ENCODE peak calls at places on chromosomes 3 and 15, in four cellular contexts. I is heart right ventricle, B is left lung, W is fibroblast of pulmonary artery. A is an unnamed sample.

GRCh38 chr3:186933801-186934200 is 3.5 kb downstream of the ST6GAL1 start:
- DNase-seq in I (no peak), W (no peak), B (no peak), A (no peak)

GRCh38 chr3:129016725-129017530 is 15.8 kb downstream of the EFCC1 start:
- DNase-seq in I (peak; percentile 75), B (no peak), W (no peak), A (peak; percentile 80)

GRCh38 chr3:194485876-194486539 is 794 bp downstream of the ATP13A3 start:
- DNase-seq in I (peak; percentile 47), W (peak; percentile 58), B (peak; percentile 49), A (peak; percentile 66)

GRCh38 chr15:53448215-53449001 is 311.1 kb downstream of the WDR72 start:
- DNase-seq in W (no peak), B (no peak), I (no peak), A (no peak)

GRCh38 chr15:31295660-31296059 is 31.0 kb upstream of the KLF13 start:
- DNase-seq in B (no peak), I (no peak), W (no peak), A (no peak)

GRCh38 chr3:194797555-194797954 is 111.9 kb downstream of the FAM43A start:
- DNase-seq in I (no peak), W (no peak), B (no peak), A (no peak)

GRCh38 chr3:173501941-173502489 is 104.5 kb downstream of the NLGN1 start:
- DNase-seq in I (no peak), W (peak; percentile 6), B (no peak), A (no peak)

GRCh38 chr3:12926660-12927059 is 85.3 kb upstream of the RPL32 start:
- DNase-seq in I (no peak), W (no peak), B (no peak), A (no peak)

GRCh38 chr15:20340331-20340811 is 201.2 kb downstream of the GOLGA6L6 start:
- DNase-seq in I (peak; percentile 63), B (peak; percentile 49), W (peak; percentile 26), A (peak; percentile 98)

GRCh38 chr15:68402432-68403160 is 29.4 kb downstream of the ITGA11 start:
- DNase-seq in B (no peak), W (no peak), I (no peak), A (no peak)

GRCh38 chr15:78264304-78265136 is at the start of gene DNAJA4:
- DNase-seq in B (peak; percentile 54), W (peak; percentile 38), I (peak; percentile 70), A (peak; percentile 88)

GRCh38 chr15:53808058-53808703 is 48.7 kb upstream of the WDR72 start:
- DNase-seq in I (no peak), W (peak; percentile 6), B (no peak), A (no peak)

GRCh38 chr3:186946756-186947375 is 16.5 kb downstream of the ST6GAL1 start:
- DNase-seq in I (no peak), W (no peak), B (no peak), A (no peak)

GRCh38 chr3:120332646-120333045 is 16.5 kb downstream of the LRRC58 start:
- DNase-seq in W (no peak), B (no peak), I (no peak), A (no peak)

GRCh38 chr3:14536837-14537589 is 3.1 kb downstream of the GRIP2 start:
- DNase-seq in I (no peak), B (no peak), W (no peak), A (peak; percentile 5)

GRCh38 chr15:31276596-31277298 is 49.9 kb upstream of the KLF13 start:
- DNase-seq in B (no peak), W (no peak), I (no peak), A (peak; percentile 24)

GRCh38 chr3:141109761-141110160 is 58.6 kb downstream of the SPSB4 start:
- DNase-seq in B (no peak), W (no peak), I (no peak), A (no peak)

GRCh38 chr3:27311400-27311799 is 57.8 kb downstream of the NEK10 start:
- DNase-seq in W (peak; percentile 77), I (no peak), B (no peak), A (no peak)

GRCh38 chr3:170307998-170308398 is 49.5 kb upstream of the SKIL start:
- DNase-seq in W (peak; percentile 60), B (peak; percentile 44), I (no peak), A (no peak)

GRCh38 chr3:31114929-31115283 is 220.4 kb upstream of the GADL1 start:
- DNase-seq in I (no peak), W (no peak), B (no peak), A (no peak)

GRCh38 chr3:23806322-23807160 is 786 bp downstream of the UBE2E1 start:
- DNase-seq in B (peak; percentile 43), I (peak; percentile 45), W (peak; percentile 11), A (peak; percentile 58)

GRCh38 chr3:194142156-194142910 is 6.4 kb downstream of the HES1 start:
- DNase-seq in I (peak; percentile 42), W (no peak), B (no peak), A (no peak)

GRCh38 chr15:75672646-75673425 is 25.1 kb downstream of the SNX33 start:
- DNase-seq in B (no peak), I (peak; percentile 50), W (peak; percentile 87), A (peak; percentile 86)

GRCh38 chr3:167187211-167187610 is 192.9 kb downstream of the ZBBX start:
- DNase-seq in B (no peak), W (no peak), I (no peak), A (no peak)

GRCh38 chr3:154149286-154149685 is 28.1 kb downstream of the ARHGEF26 start:
- DNase-seq in W (no peak), B (no peak), I (no peak), A (no peak)

GRCh38 chr15:49989498-49989897 is 129.5 kb downstream of the ATP8B4 start:
- DNase-seq in I (no peak), B (no peak), W (no peak), A (no peak)

GRCh38 chr15:34318277-34319079 is 19.1 kb downstream of the SLC12A6 start:
- DNase-seq in B (peak; percentile 80), I (no peak), W (peak; percentile 73), A (peak; percentile 65)

GRCh38 chr15:56215769-56216168 is 27.9 kb downstream of the RFX7 start:
- DNase-seq in I (no peak), W (peak; percentile 58), B (no peak), A (no peak)

GRCh38 chr3:36444909-36445308 is 64.6 kb downstream of the STAC start:
- DNase-seq in W (no peak), B (no peak), I (no peak), A (no peak)

GRCh38 chr3:23324745-23325144 is 121.6 kb downstream of the UBE2E2 start:
- DNase-seq in I (no peak), B (no peak), W (peak; percentile 62), A (no peak)

GRCh38 chr3:23895181-23895580 is 21.6 kb downstream of the NKIRAS1 start:
- DNase-seq in B (no peak), I (no peak), W (no peak), A (no peak)

GRCh38 chr3:65749066-65749465 is 289.7 kb downstream of the MAGI1 start:
- DNase-seq in B (no peak), I (no peak), W (peak; percentile 7), A (no peak)
- H3K4me3 ChIP-seq in B (no peak overlapping the region), I (no peak overlapping the region), W (no peak overlapping the region), A (no peak overlapping the region)

GRCh38 chr3:172263781-172264486 is 184.3 kb downstream of the GHSR start:
- DNase-seq in B (no peak), W (no peak), I (no peak), A (no peak)
- H3K4me3 ChIP-seq in B (no peak overlapping the region), W (no peak overlapping the region), I (no peak overlapping the region), A (no peak overlapping the region)

GRCh38 chr15:42408178-42408577 is 48.9 kb downstream of the CAPN3 start:
- DNase-seq in B (no peak), I (no peak), W (no peak), A (no peak)
- H3K4me3 ChIP-seq in B (no peak overlapping the region), I (no peak overlapping the region), W (no peak overlapping the region), A (no peak overlapping the region)

DNA sequence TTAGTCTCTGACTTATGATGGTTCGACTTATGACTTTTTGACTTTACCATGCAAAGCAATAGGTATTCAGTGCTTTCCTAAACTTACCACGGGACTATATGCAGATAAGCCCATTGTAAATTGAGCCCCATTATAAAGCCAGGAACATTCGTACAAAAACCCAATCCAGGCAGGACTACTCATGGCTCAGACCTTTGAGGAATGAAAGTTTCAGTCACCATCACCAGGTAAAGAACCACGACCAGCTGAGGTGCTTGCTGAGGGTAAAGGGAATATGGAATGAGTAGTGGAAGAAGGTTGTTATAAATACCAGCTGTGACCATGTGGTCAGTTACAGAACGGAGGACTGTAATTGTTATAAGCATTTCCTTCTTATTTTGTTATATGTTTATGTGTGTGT is 54.9 kb upstream of the BNC1 start:
- DNase-seq in B (no peak), I (no peak), W (no peak), A (no peak)
- H3K4me3 ChIP-seq in B (no peak overlapping the region), I (no peak overlapping the region), W (no peak overlapping the region), A (no peak overlapping the region)

DNA sequence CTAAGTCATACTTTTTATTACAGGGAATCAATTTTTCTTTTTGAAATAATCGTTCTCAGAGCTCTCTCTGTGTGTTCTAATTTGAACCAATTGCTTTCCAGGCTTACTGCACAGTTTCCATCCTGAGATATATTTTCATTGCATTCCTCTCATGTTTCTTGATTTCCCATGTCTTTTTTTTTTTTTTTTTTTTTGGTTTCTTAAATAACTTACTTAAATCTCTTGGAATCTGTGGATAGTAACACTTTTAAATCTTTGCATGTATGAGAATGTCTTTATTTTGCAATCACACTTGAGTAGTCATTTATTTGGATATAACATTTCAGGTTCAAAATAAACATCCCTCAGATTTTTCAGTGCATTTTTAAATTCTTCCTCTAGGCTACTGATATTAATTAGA is 14.5 kb upstream of the ABTB1 start:
- DNase-seq in I (no peak), W (no peak), B (no peak), A (no peak)
- H3K4me3 ChIP-seq in I (no peak overlapping the region), W (no peak overlapping the region), B (no peak overlapping the region), A (no peak overlapping the region)

DNA sequence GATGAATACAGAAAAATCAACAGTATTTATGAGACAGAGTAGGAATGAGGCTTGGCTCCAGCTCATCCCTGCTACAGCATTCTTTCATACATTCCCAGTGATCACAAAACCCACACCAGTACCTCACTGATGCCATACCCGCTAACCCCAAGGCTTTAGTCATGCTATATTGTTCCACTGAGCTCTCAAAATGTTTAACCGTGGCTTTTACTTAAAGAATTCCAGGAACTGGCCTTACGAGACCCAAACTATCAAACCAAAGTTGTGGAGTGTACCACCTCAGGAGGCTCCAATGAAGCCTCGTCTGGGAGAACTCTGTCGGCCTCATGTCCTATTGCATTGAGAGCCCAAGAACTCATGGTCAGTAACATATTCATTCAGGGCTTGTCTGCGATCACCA is 278.9 kb downstream of the ULK4 start:
- DNase-seq in I (no peak), B (no peak), W (peak; percentile 59), A (no peak)
- H3K4me3 ChIP-seq in I (no peak overlapping the region), B (no peak overlapping the region), W (no peak overlapping the region), A (no peak overlapping the region)

DNA sequence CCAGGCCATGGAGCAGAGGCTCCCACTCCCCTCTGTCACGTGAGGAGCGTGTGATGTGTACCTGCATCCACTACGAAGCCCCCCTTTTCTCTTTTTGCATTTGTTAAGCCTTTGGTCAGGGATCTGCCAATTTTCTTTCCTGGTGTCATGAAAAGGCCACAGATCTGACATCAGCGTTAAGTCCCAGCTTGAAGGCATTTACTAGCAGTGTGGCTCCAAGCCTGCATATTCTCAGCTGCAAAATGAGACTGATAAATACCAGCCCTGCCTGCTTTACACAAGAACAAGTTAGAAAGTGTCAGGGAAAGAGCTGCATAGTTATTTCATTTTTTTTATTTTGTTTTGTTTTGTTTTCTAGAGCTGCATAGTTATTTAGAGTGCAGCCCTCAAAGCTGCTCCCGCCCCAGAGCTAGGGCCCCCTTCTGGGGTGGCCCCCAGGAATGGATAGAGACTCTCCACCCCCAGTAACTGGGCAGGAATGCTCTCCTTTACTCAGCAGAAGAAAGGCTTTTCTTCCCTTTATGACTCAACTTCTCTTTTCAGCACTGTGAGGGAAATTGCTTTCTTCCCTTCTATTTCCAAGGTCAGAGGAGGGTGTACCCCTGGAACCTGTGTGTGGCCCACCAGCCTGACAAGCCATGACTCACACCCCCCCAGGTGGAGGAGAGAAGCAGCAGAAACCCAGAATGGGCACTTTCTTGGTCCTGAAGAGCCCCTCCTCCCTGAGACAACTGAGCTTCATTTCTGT is 2.5 kb upstream of the ANKRD63 start:
- DNase-seq in W (no peak), I (no peak), B (no peak), A (no peak)
- H3K4me3 ChIP-seq in W (no peak overlapping the region), I (no peak overlapping the region), B (no peak overlapping the region), A (no peak overlapping the region)

A was measured in aorta.